ENCODE peak calls at places on chromosomes 7 and 10, in nine cellular contexts. E, H, K, W, M, S, T, N and G are unnamed samples.

GRCh38 chr7:31933481-31933880 is 136.7 kb downstream of the PDE1C start:
- DNase-seq in E (no peak), W (no peak), S (no peak), N (no peak), K (no peak), M (no peak), T (no peak), H (no peak), G (no peak)

GRCh38 chr10:132904814-132905649 is 37.3 kb downstream of the CFAP46 start:
- DNase-seq in S (no peak), N (no peak), E (no peak), K (no peak), M (no peak), H (no peak), T (no peak), W (no peak), G (peak)

GRCh38 chr10:613217-613616 is 76.3 kb downstream of the DIP2C start:
- DNase-seq in T (no peak), M (no peak), S (peak), N (no peak), K (no peak), E (no peak), H (no peak), W (no peak), G (no peak)

GRCh38 chr7:116139007-116139406 is 71.3 kb upstream of the TES start:
- DNase-seq in T (no peak), W (peak), H (no peak), S (peak), M (no peak), K (no peak), E (peak), N (no peak), G (no peak)

GRCh38 chr10:47145290-47145934 is 154.6 kb upstream of the GDF10 start:
- DNase-seq in H (no peak), S (no peak), M (no peak), K (no peak), E (no peak), T (no peak), N (no peak), W (no peak), G (no peak)

GRCh38 chr10:120067427-120067826 is 174.9 kb downstream of the SEC23IP start:
- DNase-seq in S (no peak), K (no peak), E (no peak), W (no peak), M (no peak), H (no peak), N (no peak), T (no peak), G (no peak)

GRCh38 chr7:30925913-30926312 is 14.3 kb downstream of the AQP1 start:
- DNase-seq in T (no peak), H (no peak), N (no peak), M (peak), K (no peak), S (no peak), E (no peak), W (no peak), G (peak)

GRCh38 chr10:124403548-124403947 is 15.2 kb downstream of the OAT start:
- DNase-seq in N (no peak), E (no peak), T (no peak), K (no peak), H (no peak), W (peak), S (peak), M (peak), G (no peak)

GRCh38 chr7:108430664-108431063 is 25.6 kb downstream of the NRCAM start:
- DNase-seq in M (no peak), W (no peak), E (no peak), N (no peak), H (no peak), T (no peak), K (no peak), S (no peak), G (no peak)

GRCh38 chr10:112389147-112389822 is 15.4 kb downstream of the ACSL5 start:
- DNase-seq in W (peak), T (no peak), H (no peak), E (no peak), M (no peak), K (no peak), S (peak), N (no peak), G (peak)

GRCh38 chr7:70681847-70682350 is 450.0 kb upstream of the GALNT17 start:
- DNase-seq in W (no peak), N (no peak), M (no peak), H (no peak), K (no peak), E (no peak), T (no peak), S (no peak), G (no peak)

GRCh38 chr7:135380351-135380750 is 129.6 kb downstream of the CNOT4 start:
- DNase-seq in E (no peak), M (no peak), H (no peak), S (no peak), T (no peak), W (no peak), N (no peak), K (no peak), G (no peak)

GRCh38 chr10:36547965-36548364 is 577.4 kb upstream of the ANKRD30A start:
- DNase-seq in M (no peak), N (no peak), K (no peak), S (no peak), H (no peak), W (no peak), E (no peak), T (no peak), G (no peak)

GRCh38 chr7:84847790-84848189 is 339.1 kb downstream of the SEMA3D start:
- DNase-seq in K (no peak), H (no peak), W (no peak), T (no peak), S (no peak), N (no peak), M (no peak), E (no peak), G (no peak)

GRCh38 chr7:73364006-73364728 is 36.2 kb downstream of the FKBP6 start:
- DNase-seq in N (no peak), E (no peak), K (no peak), M (no peak), H (no peak), W (no peak), T (no peak), S (no peak), G (no peak)

GRCh38 chr10:73908853-73909611 is 1.9 kb upstream of the PLAU start:
- DNase-seq in T (peak), K (no peak), H (no peak), E (no peak), W (no peak), S (peak), N (peak), M (no peak), G (peak)

GRCh38 chr10:10995120-10995519 is 22.6 kb upstream of the CELF2 start:
- DNase-seq in N (no peak), K (no peak), T (no peak), H (no peak), S (no peak), E (no peak), M (no peak), W (no peak), G (no peak)

GRCh38 chr7:78141533-78142281 is 343.1 kb downstream of the PHTF2 start:
- DNase-seq in T (no peak), M (no peak), H (no peak), K (no peak), N (no peak), W (no peak), S (no peak), E (no peak), G (no peak)

GRCh38 chr10:79255007-79255507 is 92.2 kb upstream of the PPIF start:
- DNase-seq in H (no peak), M (no peak), W (no peak), T (no peak), E (no peak), N (no peak), S (no peak), K (no peak), G (no peak)

GRCh38 chr10:79293841-79294705 is 53.2 kb upstream of the PPIF start:
- DNase-seq in H (no peak), E (no peak), T (peak), N (no peak), S (peak), W (no peak), M (no peak), K (no peak), G (peak)

GRCh38 chr7:143299840-143300239 is 11.7 kb downstream of the CASP2 start:
- DNase-seq in T (no peak), N (no peak), E (peak), M (peak), H (peak), S (peak), K (no peak), W (peak), G (no peak)

GRCh38 chr7:79982151-79982770 is 152.4 kb upstream of the GNAI1 start:
- DNase-seq in M (no peak), N (no peak), T (no peak), W (no peak), H (no peak), E (no peak), K (no peak), S (peak), G (no peak)

GRCh38 chr7:1571261-1571650 is 1.4 kb upstream of the PSMG3 start:
- DNase-seq in N (no peak), K (no peak), W (no peak), M (no peak), S (peak), H (no peak), T (no peak), E (no peak), G (no peak)

GRCh38 chr7:85014936-85015335 is 171.9 kb downstream of the SEMA3D start:
- DNase-seq in M (peak), E (no peak), K (no peak), S (no peak), H (no peak), N (no peak), T (no peak), W (no peak), G (no peak)

GRCh38 chr10:104128214-104128613 is 6.2 kb downstream of the SFR1 start:
- DNase-seq in K (no peak), M (no peak), S (peak), T (no peak), W (no peak), H (no peak), N (no peak), E (no peak), G (no peak)

GRCh38 chr10:68231106-68231901 is 609 bp downstream of the ATOH7 start:
- DNase-seq in N (peak), T (peak), S (peak), W (peak), M (peak), K (peak), H (no peak), E (peak), G (no peak)

GRCh38 chr7:45451636-45452035 is 122.5 kb upstream of the ADCY1 start:
- DNase-seq in W (no peak), K (no peak), H (no peak), M (no peak), S (peak), N (no peak), E (no peak), T (no peak), G (no peak)

GRCh38 chr7:156143683-156144082 is 331.4 kb upstream of the SHH start:
- DNase-seq in T (no peak), M (no peak), E (no peak), S (no peak), W (no peak), K (no peak), H (no peak), N (no peak), G (no peak)

GRCh38 chr10:13001041-13001886 is at the start of gene CCDC3:
- DNase-seq in W (peak), T (no peak), N (peak), E (peak), K (no peak), S (no peak), M (peak), H (no peak), G (no peak)

GRCh38 chr10:129525408-129525807 is 58.4 kb downstream of the MGMT start:
- DNase-seq in E (no peak), K (no peak), N (peak), W (no peak), S (no peak), T (no peak), M (no peak), H (no peak), G (no peak)

GRCh38 chr10:121854809-121855445 is 72.9 kb downstream of the ATE1 start:
- DNase-seq in H (no peak), S (no peak), T (peak), M (no peak), W (no peak), N (no peak), K (no peak), E (no peak), G (no peak)

GRCh38 chr7:93601363-93601762 is 26.8 kb upstream of the CALCR start:
- DNase-seq in W (peak), S (peak), E (no peak), N (no peak), H (no peak), M (no peak), T (no peak), K (no peak), G (no peak)

GRCh38 chr10:48748573-48748972 is 63.9 kb downstream of the WDFY4 start:
- DNase-seq in M (no peak), S (no peak), H (no peak), N (no peak), W (no peak), K (no peak), T (peak), E (no peak), G (no peak)

GRCh38 chr10:96999987-97000386 is 167.9 kb downstream of the LCOR start:
- DNase-seq in H (no peak), E (no peak), W (no peak), M (no peak), K (no peak), N (no peak), T (no peak), S (no peak), G (no peak)

GRCh38 chr7:417625-417889 is 102.1 kb downstream of the PDGFA start:
- DNase-seq in E (no peak), N (no peak), H (no peak), K (no peak), S (no peak), W (no peak), T (no peak), M (no peak), G (peak)

GRCh38 chr7:26648429-26649015 is 215.9 kb downstream of the SKAP2 start:
- DNase-seq in H (no peak), W (no peak), S (peak), T (no peak), N (no peak), E (no peak), K (no peak), M (no peak), G (no peak)

DNA sequence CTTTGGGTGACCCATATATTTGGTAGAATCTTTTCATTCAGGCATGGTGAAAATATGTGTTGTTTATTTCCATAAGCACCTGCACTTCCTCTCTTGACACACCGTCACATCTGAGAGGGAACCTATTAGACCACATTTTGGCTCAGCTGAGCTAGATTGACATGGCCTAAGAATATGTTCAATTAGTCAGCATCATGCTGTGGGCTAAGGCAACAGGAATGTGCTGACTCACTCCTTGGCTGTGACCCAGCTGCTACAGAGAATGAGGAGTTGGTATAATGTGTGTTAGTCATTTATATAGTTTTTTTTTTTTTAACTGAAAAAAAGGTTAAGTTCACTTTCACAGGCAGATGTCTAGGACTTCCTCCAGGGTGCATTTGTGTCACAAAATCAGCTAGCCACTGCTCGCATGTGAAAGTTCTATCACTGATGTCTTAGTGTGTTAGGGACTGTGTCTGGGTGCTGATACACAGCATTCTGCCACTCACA is 180.6 kb downstream of the SEMA3E start:
- DNase-seq in W (peak), H (no peak), K (no peak), M (peak), S (peak), E (no peak), N (peak), T (peak), G (no peak)
- TF ChIP-seq CTCF in W (no peak), H (no peak), K (no peak), M (no peak), S (peak), E (no peak), N (no peak), T (no peak), G (no peak)

GRCh38 chr10:114753126-114753525 is 68.5 kb upstream of the FHIP2A start:
- DNase-seq in E (no peak), W (no peak), M (no peak), H (no peak), T (no peak), K (no peak), S (peak), N (no peak), G (no peak)
- TF ChIP-seq CTCF in E (no peak), W (no peak), M (no peak), H (no peak), T (no peak), K (no peak), S (peak), N (no peak), G (no peak)

DNA sequence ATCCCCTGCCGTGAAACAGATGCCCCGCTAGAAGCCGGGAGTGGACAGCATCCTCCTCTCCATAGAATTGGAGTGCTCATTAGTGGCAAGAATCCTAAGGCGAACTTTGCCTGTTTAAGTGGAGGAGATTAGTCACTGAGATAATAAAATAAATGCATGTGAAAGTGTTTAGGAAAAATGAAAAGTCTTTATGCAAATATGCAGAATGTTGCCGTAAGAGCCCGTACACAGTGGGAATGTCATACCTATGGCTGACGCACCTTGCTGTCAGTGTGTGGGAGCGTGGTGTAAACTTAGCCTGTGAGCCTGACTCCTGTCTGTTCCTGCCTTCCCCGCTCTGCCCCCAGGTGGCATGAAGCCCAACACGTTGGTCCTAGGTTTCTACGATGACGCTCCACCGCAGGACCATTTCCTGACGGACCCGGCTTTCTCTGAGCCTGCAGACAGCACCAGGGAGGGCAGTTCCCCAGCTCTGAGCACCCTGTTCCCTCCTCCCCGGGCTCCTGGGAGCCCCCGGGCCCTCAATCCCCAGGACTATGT is 1.7 kb upstream of the TRIP6 start:
- DNase-seq in N (no peak), H (no peak), T (no peak), E (no peak), M (peak), W (no peak), S (peak), K (no peak), G (no peak)
- TF ChIP-seq CTCF in N (no peak), H (no peak), T (no peak), E (no peak), M (peak), W (no peak), S (peak), K (no peak), G (no peak)

GRCh38 chr10:86348321-86349210 is 18.0 kb downstream of the GRID1 start:
- DNase-seq in K (no peak), T (no peak), E (no peak), N (no peak), S (peak), W (peak), M (peak), H (no peak), G (peak)
- TF ChIP-seq CTCF in K (no peak), T (no peak), E (peak), N (no peak), S (peak), W (peak), M (peak), H (no peak), G (no peak)

GRCh38 chr10:61753453-61753852 is 90.7 kb downstream of the CABCOCO1 start:
- DNase-seq in H (no peak), N (no peak), W (no peak), M (no peak), T (no peak), S (no peak), E (no peak), K (no peak), G (no peak)

GRCh38 chr10:61749271-61749670 is 86.5 kb downstream of the CABCOCO1 start:
- DNase-seq in T (no peak), M (no peak), H (no peak), E (no peak), N (no peak), W (no peak), K (no peak), S (peak), G (no peak)

GRCh38 chr10:61752111-61753011 is 89.6 kb downstream of the CABCOCO1 start:
- DNase-seq in H (no peak), T (no peak), N (no peak), W (no peak), M (no peak), K (no peak), E (no peak), S (peak), G (no peak)

GRCh38 chr10:61750943-61751471 is 88.3 kb downstream of the CABCOCO1 start:
- DNase-seq in E (peak), N (peak), H (peak), M (peak), K (peak), S (peak), W (peak), T (peak), G (peak)

DNA sequence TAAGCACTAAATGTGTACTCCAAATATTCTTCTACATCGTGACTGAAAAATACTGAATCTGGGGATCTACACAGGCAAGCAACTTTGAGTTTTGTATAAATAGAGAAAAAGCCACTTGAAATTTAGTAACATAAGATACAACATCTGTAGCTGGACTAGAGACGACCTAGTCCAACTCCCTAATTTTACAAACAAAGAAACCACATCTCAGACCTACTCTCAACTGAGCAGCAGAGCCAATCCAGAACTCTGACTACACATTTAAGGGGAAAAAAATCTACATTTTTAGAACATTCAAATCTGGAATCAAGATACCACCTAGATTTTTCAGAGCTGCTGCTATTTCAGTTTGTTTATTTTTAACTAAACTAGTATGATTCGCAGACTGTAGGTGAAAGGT is 88.9 kb downstream of the CABCOCO1 start:
- DNase-seq in W (no peak), E (no peak), T (no peak), M (no peak), K (no peak), N (no peak), H (no peak), S (peak), G (no peak)
- TF ChIP-seq CTCF in W (no peak), E (no peak), T (no peak), M (no peak), K (no peak), N (no peak), H (no peak), S (no peak), G (no peak)